ENCODE peak calls at places on chromosome 6, in five cellular contexts. N is mammary epithelial cell, P is cardiac muscle cell, A is uterus, G is epithelial cell of esophagus. S is an unnamed sample.

GRCh38 chr6:53512631-53513030 is 32.3 kb downstream of the GCLC start:
- DNase-seq in P (no peak), N (no peak), A (no peak), G (no peak), S (no peak)

GRCh38 chr6:149179431-149179830 is 138.1 kb upstream of the TAB2 start:
- DNase-seq in N (no peak), A (no peak), P (no peak), G (no peak), S (no peak)

GRCh38 chr6:153862139-153862538 is 176.9 kb upstream of the OPRM1 start:
- DNase-seq in A (no peak), P (no peak), N (no peak), G (no peak), S (no peak)

GRCh38 chr6:22906091-22906549 is 336.8 kb downstream of the HDGFL1 start:
- DNase-seq in G (peak; percentile 63), A (no peak), N (peak; percentile 42), P (peak; percentile 16), S (peak; percentile 65)

GRCh38 chr6:39891976-39892375 is 42.3 kb downstream of the MOCS1 start:
- DNase-seq in G (no peak), N (no peak), A (no peak), P (no peak), S (peak; percentile 56)

GRCh38 chr6:107704377-107705013 is 119.6 kb downstream of the SCML4 start:
- DNase-seq in A (peak; percentile 57), N (no peak), P (peak; percentile 72), G (peak; percentile 30), S (peak; percentile 73)

GRCh38 chr6:46677314-46677654 is 10.4 kb upstream of the TDRD6 start:
- DNase-seq in G (peak; percentile 13), P (peak; percentile 50), N (no peak), A (no peak), S (peak; percentile 13)

GRCh38 chr6:46612645-46613044 is 40.0 kb downstream of the CYP39A1 start:
- DNase-seq in G (no peak), A (no peak), N (no peak), P (no peak), S (no peak)

GRCh38 chr6:89372506-89372901 is 20.0 kb upstream of the UBE2J1 start:
- DNase-seq in P (no peak), G (no peak), A (no peak), N (no peak), S (no peak)

GRCh38 chr6:170345662-170346061 is 39.1 kb downstream of the FAM120B start:
- DNase-seq in A (no peak), G (peak; percentile 8), P (no peak), N (peak; percentile 11), S (peak; percentile 11)

GRCh38 chr6:143514996-143515760 is 3.7 kb upstream of the FUCA2 start:
- DNase-seq in N (no peak), P (peak; percentile 17), G (no peak), A (no peak), S (no peak)

GRCh38 chr6:31881136-31881859 is 2.5 kb upstream of the SLC44A4 start:
- DNase-seq in G (no peak), N (no peak), A (no peak), P (no peak), S (no peak)

GRCh38 chr6:138682722-138683521 is 90.6 kb upstream of the CCDC28A start:
- DNase-seq in P (no peak), N (peak; percentile 88), G (peak; percentile 96), A (no peak), S (peak; percentile 90)

GRCh38 chr6:47307362-47308222 is 2.1 kb downstream of the TNFRSF21 start:
- DNase-seq in G (no peak), P (no peak), A (no peak), N (no peak), S (no peak)

GRCh38 chr6:158629376-158630221 is 14.9 kb downstream of the DYNLT1 start:
- DNase-seq in N (no peak), P (peak; percentile 56), G (no peak), A (no peak), S (no peak)

GRCh38 chr6:67815623-67816022 is 819.5 kb upstream of the ADGRB3 start:
- DNase-seq in A (no peak), G (no peak), N (no peak), P (no peak), S (no peak)

GRCh38 chr6:159168536-159169192 is 536 bp upstream of the FNDC1 start:
- DNase-seq in N (no peak), A (no peak), P (peak; percentile 85), G (no peak), S (no peak)

GRCh38 chr6:150006961-150007464 is 18.3 kb downstream of the RAET1L start:
- DNase-seq in G (peak; percentile 29), A (no peak), P (peak; percentile 30), N (no peak), S (peak; percentile 42)

GRCh38 chr6:15364401-15365037 is 118.7 kb downstream of the JARID2 start:
- DNase-seq in A (no peak), G (no peak), N (no peak), P (no peak), S (no peak)

GRCh38 chr6:39214846-39215639 is 14.2 kb downstream of the KCNK5 start:
- DNase-seq in P (no peak), A (no peak), N (no peak), G (no peak), S (no peak)

GRCh38 chr6:34154668-34155447 is 9.0 kb upstream of the GRM4 start:
- DNase-seq in G (peak; percentile 35), N (no peak), P (peak; percentile 75), A (peak; percentile 24), S (peak; percentile 50)

GRCh38 chr6:168706471-168707177 is 265.6 kb downstream of the SMOC2 start:
- DNase-seq in G (no peak), P (no peak), A (no peak), N (no peak), S (no peak)

GRCh38 chr6:140043357-140043756 is 668.9 kb upstream of the CITED2 start:
- DNase-seq in A (peak; percentile 42), N (peak; percentile 95), G (peak; percentile 95), P (no peak), S (peak; percentile 84)

GRCh38 chr6:56517155-56517745 is 125.4 kb downstream of the DST start:
- DNase-seq in P (no peak), G (no peak), N (no peak), A (no peak), S (peak; percentile 87)

DNA sequence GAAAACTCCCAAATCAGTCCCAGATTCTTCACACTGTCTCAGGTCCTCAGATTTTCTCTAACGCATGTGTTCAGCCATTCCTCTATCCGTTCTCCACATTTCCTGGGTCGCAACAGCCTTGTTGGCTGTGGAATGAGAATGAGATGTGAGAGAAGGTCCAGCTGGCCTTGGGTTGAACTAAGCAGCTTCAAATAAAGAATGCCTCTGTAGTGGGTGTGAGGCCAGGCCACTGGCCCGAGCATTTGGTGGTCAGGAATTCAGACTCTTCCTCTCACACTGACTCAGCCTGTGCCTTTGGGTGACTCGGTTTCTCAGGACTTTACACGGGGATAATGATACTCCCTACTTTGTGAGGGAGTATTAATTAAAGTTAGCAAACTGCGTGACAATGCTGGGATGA is 73.7 kb upstream of the CCN6 start:
- DNase-seq in P (no peak), A (no peak), N (no peak), G (no peak), S (peak; percentile 79)
- H3K4me3 ChIP-seq in P (no peak overlapping the region), A (no peak overlapping the region), N (no peak overlapping the region), G (no peak overlapping the region), S (no peak overlapping the region)

GRCh38 chr6:7390218-7390878 is 740 bp downstream of the RIOK1 start:
- DNase-seq in G (no peak), P (no peak), N (no peak), A (no peak), S (peak; percentile 89)
- TF ChIP-seq CTCF in G (peak; percentile 9), P (no peak), N (peak; percentile 31), A (no peak), S (peak; percentile 43)

GRCh38 chr6:24777227-24777626 is 2.5 kb downstream of the GMNN start:
- DNase-seq in G (no peak), P (no peak), N (no peak), A (no peak), S (no peak)
- H3K4me3 ChIP-seq in G (peak overlapping the region; percentile 100), P (no peak overlapping the region), N (peak overlapping the region; percentile 100), A (no peak overlapping the region), S (no peak overlapping the region)

GRCh38 chr6:83708546-83708969 is 343 bp downstream of the SNAP91 start:
- DNase-seq in N (no peak), P (peak; percentile 68), G (peak; percentile 13), A (no peak), S (peak; percentile 9)
- TF ChIP-seq CTCF in N (no peak), P (no peak), G (no peak), A (no peak), S (no peak)

GRCh38 chr6:80523029-80523428 is 416.6 kb downstream of the BCKDHB start:
- DNase-seq in N (no peak), G (no peak), P (no peak), A (no peak), S (peak; percentile 51)
- H3K4me3 ChIP-seq in N (no peak overlapping the region), G (no peak overlapping the region), P (no peak overlapping the region), A (no peak overlapping the region), S (no peak overlapping the region)

GRCh38 chr6:50610562-50610961 is 102.8 kb upstream of the TFAP2D start:
- DNase-seq in A (no peak), G (peak; percentile 3), N (no peak), P (no peak), S (no peak)
- TF ChIP-seq CTCF in A (no peak), G (no peak), N (peak; percentile 31), P (no peak), S (no peak)

S was measured in choroid plexus epithelial cell.